ENCODE peak calls at places on chromosomes 5 and 9, in ten cellular contexts. N is T1000; E is GM12878; Z is stimulated activated CD8-positive, alpha-beta memory T cell treated with anti-CD3 and anti-CD28 coated beads, Interleukin-4, amount 100 ng/mL, for 4 hours; O is activated effector memory CD4-positive, alpha-beta T cell treated with anti-CD3 and anti-CD28 coated beads, Interleukin-2, amount 50 U/mL, for 16 hours; I is astrocyte of the spinal cord; S is breast epithelium; L is AG04450; V is EL; Y is WERI-Rb-1. K is an unnamed sample.

GRCh38 chr9:127004946-127005769 is 90.6 kb downstream of the RALGPS1 start:
- DNase-seq in V (no peak), E (peak), N (no peak), S (no peak), I (peak), L (no peak), O (peak), Z (peak), Y (no peak), K (peak)

GRCh38 chr9:88741335-88741734 is 206.4 kb downstream of the NXNL2 start:
- DNase-seq in O (no peak), Z (no peak), Y (peak), L (no peak), I (no peak), S (no peak), N (no peak), E (no peak), V (peak), K (peak)

GRCh38 chr9:126295936-126296600 is 30.6 kb upstream of the MVB12B start:
- DNase-seq in N (no peak), Y (no peak), L (no peak), I (no peak), Z (no peak), E (no peak), O (peak), V (no peak), S (no peak), K (no peak)

GRCh38 chr5:58451732-58452565 is 7.9 kb downstream of the PLK2 start:
- DNase-seq in Z (no peak), Y (no peak), L (no peak), O (no peak), I (peak), S (no peak), N (no peak), E (no peak), V (no peak), K (no peak)

GRCh38 chr5:127007522-127007921 is 22.8 kb downstream of the MARCHF3 start:
- DNase-seq in N (no peak), S (no peak), I (no peak), V (no peak), E (no peak), L (no peak), Z (no peak), Y (no peak), O (no peak), K (no peak)

GRCh38 chr9:128819716-128820664 is 1.7 kb downstream of the ENDOG start:
- DNase-seq in V (no peak), Z (no peak), N (no peak), L (no peak), Y (peak), E (no peak), I (no peak), S (no peak), O (no peak), K (peak)

GRCh38 chr5:141697586-141697985 is 15.6 kb upstream of the ARAP3 start:
- DNase-seq in E (no peak), L (no peak), Y (no peak), Z (no peak), S (no peak), N (no peak), V (no peak), I (no peak), O (no peak), K (no peak)

GRCh38 chr5:173093597-173093996 is 37.4 kb downstream of the CREBRF start:
- DNase-seq in O (no peak), E (no peak), S (no peak), V (no peak), Z (no peak), L (no peak), Y (no peak), N (no peak), I (no peak), K (no peak)

GRCh38 chr5:174990909-174991308 is 266.5 kb downstream of the MSX2 start:
- DNase-seq in S (no peak), Z (no peak), E (no peak), Y (no peak), V (no peak), O (no peak), N (no peak), L (no peak), I (no peak), K (no peak)

GRCh38 chr9:125835655-125836054 is 88.5 kb downstream of the PBX3 start:
- DNase-seq in L (no peak), O (no peak), I (no peak), Y (no peak), Z (no peak), V (no peak), S (no peak), N (no peak), E (no peak), K (no peak)

GRCh38 chr9:15144567-15145174 is 162.3 kb downstream of the TTC39B start:
- DNase-seq in E (no peak), N (no peak), V (peak), Z (no peak), Y (no peak), O (no peak), S (no peak), L (no peak), I (no peak), K (no peak)

GRCh38 chr9:104810421-104811339 is 46.8 kb downstream of the NIPSNAP3B start:
- DNase-seq in V (peak), S (no peak), O (no peak), I (peak), Z (no peak), L (no peak), N (no peak), Y (no peak), E (no peak), K (peak)

GRCh38 chr9:127170652-127171051 is 48.2 kb upstream of the ANGPTL2 start:
- DNase-seq in O (no peak), E (peak), Z (no peak), S (no peak), V (no peak), I (no peak), L (no peak), Y (no peak), N (no peak), K (no peak)

K was measured in adipocyte.